ENCODE peak calls at places on chromosome 18, in nine cellular contexts. L, C, O, X, B, P, K, D and H are unnamed samples.

GRCh38 chr18:75879196-75879595 is 451.7 kb upstream of the SMIM21 start:
- DNase-seq in X (no peak), D (no peak), P (no peak), O (no peak), C (no peak), B (no peak), K (no peak), L (no peak), H (no peak)

GRCh38 chr18:44117821-44118220 is 562.9 kb upstream of the SETBP1 start:
- DNase-seq in X (no peak), K (no peak), B (no peak), O (no peak), P (no peak), C (no peak), L (no peak), D (no peak), H (no peak)

GRCh38 chr18:34153711-34154110 is 71.0 kb downstream of the NOL4 start:
- DNase-seq in O (no peak), D (peak; percentile 0), K (no peak), L (no peak), X (peak; percentile 9), C (no peak), B (no peak), P (no peak), H (no peak)

GRCh38 chr18:31711365-31712035 is 27.1 kb upstream of the B4GALT6 start:
- DNase-seq in O (no peak), L (no peak), C (no peak), B (no peak), D (no peak), P (no peak), K (no peak), X (no peak), H (no peak)

GRCh38 chr18:2916184-2916583 is 69.4 kb downstream of the EMILIN2 start:
- DNase-seq in O (no peak), C (no peak), P (no peak), D (no peak), L (no peak), K (no peak), X (no peak), B (no peak), H (no peak)

GRCh38 chr18:2096581-2096980 is 474.7 kb downstream of the METTL4 start:
- DNase-seq in L (no peak), O (no peak), B (no peak), C (no peak), K (no peak), X (no peak), P (no peak), D (no peak), H (no peak)

GRCh38 chr18:50287028-50287440 is 458 bp downstream of the CXXC1 start:
- DNase-seq in B (no peak), K (no peak), C (no peak), D (no peak), O (no peak), X (no peak), L (no peak), P (no peak), H (no peak)

GRCh38 chr18:11514267-11514666 is 95.1 kb upstream of the SLC35G4 start:
- DNase-seq in B (no peak), K (no peak), X (no peak), L (no peak), O (no peak), P (no peak), D (no peak), C (no peak), H (no peak)

GRCh38 chr18:48034651-48035555 is 104.4 kb upstream of the SMAD2 start:
- DNase-seq in X (no peak), D (no peak), L (no peak), K (peak; percentile 37), C (no peak), B (no peak), O (no peak), P (no peak), H (no peak)

GRCh38 chr18:59910967-59911366 is 11.2 kb downstream of the PMAIP1 start:
- DNase-seq in K (no peak), C (no peak), X (peak; percentile 83), L (no peak), P (no peak), B (no peak), O (no peak), D (no peak), H (no peak)

GRCh38 chr18:72772916-72773315 is 94.9 kb downstream of the NETO1 start:
- DNase-seq in D (no peak), L (no peak), B (no peak), O (no peak), K (no peak), P (no peak), X (no peak), C (no peak), H (no peak)

GRCh38 chr18:23053756-23054457 is 81.4 kb upstream of the CABLES1 start:
- DNase-seq in C (no peak), K (no peak), L (no peak), X (peak; percentile 65), O (no peak), P (no peak), D (no peak), B (peak; percentile 19), H (no peak)